ENCODE peak calls at places on chromosomes 2 and 18, in nine cellular contexts. M is GM06990; D is suprapubic skin; N is CD8-positive, alpha-beta T cell; R is heart left ventricle; H is kidney; S is adrenal gland; U is lung; L is GM23248. E is an unnamed sample. For H3K36me3, the result is how much of the 10 kb centered on the place peaks cover.

GRCh38 chr18:31162825-31163435 is at the start of gene DSC1:
- DNase-seq in M (no peak), D (no peak), N (no peak), R (no peak), H (no peak), S (no peak), U (no peak), L (no peak), E (no peak)

GRCh38 chr18:41372266-41372665 is 582.8 kb upstream of the PIK3C3 start:
- DNase-seq in M (no peak), D (no peak), N (no peak), R (no peak), H (no peak), S (no peak), U (no peak), L (no peak), E (no peak)

GRCh38 chr2:144508162-144508765 is 11.7 kb downstream of the ZEB2 start:
- DNase-seq in M (no peak), D (no peak), N (no peak), R (peak), H (peak), S (no peak), U (no peak), L (peak), E (no peak)

GRCh38 chr2:169696381-169696780 is 2.1 kb downstream of the PHOSPHO2 start:
- DNase-seq in M (no peak), D (no peak), N (no peak), R (no peak), H (no peak), S (no peak), U (no peak), L (no peak), E (no peak)

GRCh38 chr2:69242651-69243051 is 144.4 kb downstream of the GFPT1 start:
- DNase-seq in M (no peak), D (no peak), N (no peak), R (no peak), H (no peak), S (no peak), U (no peak), L (peak), E (no peak)

GRCh38 chr2:67923696-67924095 is 139.1 kb downstream of the C1D start:
- DNase-seq in M (no peak), D (no peak), N (no peak), R (no peak), H (no peak), S (peak), U (peak), L (no peak), E (no peak)

GRCh38 chr18:2417861-2418610 is 153.3 kb downstream of the METTL4 start:
- DNase-seq in M (no peak), D (no peak), N (no peak), R (no peak), H (no peak), S (no peak), U (no peak), L (peak), E (no peak)

GRCh38 chr2:212832211-212833195 is 293.9 kb upstream of the ERBB4 start:
- DNase-seq in M (peak), D (no peak), N (no peak), R (no peak), H (peak), S (peak), U (no peak), L (no peak), E (peak)

GRCh38 chr2:187302619-187303018 is 145.4 kb downstream of the CALCRL start:
- DNase-seq in M (no peak), D (no peak), N (no peak), R (peak), H (no peak), S (no peak), U (no peak), L (peak), E (no peak)

GRCh38 chr2:172596776-172597175 is 40.9 kb downstream of the PDK1 start:
- DNase-seq in M (peak), D (no peak), N (no peak), R (no peak), H (no peak), S (no peak), U (no peak), L (no peak), E (no peak)

GRCh38 chr2:3291113-3291512 is 86.5 kb downstream of the EIPR1 start:
- DNase-seq in M (no peak), D (no peak), N (no peak), R (no peak), H (no peak), S (no peak), U (no peak), L (no peak), E (peak)

GRCh38 chr18:67961701-67962440 is 445.4 kb upstream of the DSEL start:
- DNase-seq in M (no peak), D (no peak), N (no peak), R (no peak), H (no peak), S (no peak), U (no peak), L (no peak), E (no peak)

GRCh38 chr2:217277646-217278048 is 417.8 kb upstream of the TNP1 start:
- DNase-seq in M (no peak), D (no peak), N (no peak), R (peak), H (no peak), S (no peak), U (no peak), L (peak), E (no peak)

GRCh38 chr2:225824748-225825449 is 425.4 kb downstream of the NYAP2 start:
- DNase-seq in M (no peak), D (no peak), N (no peak), R (no peak), H (no peak), S (no peak), U (no peak), L (no peak), E (no peak)

GRCh38 chr2:146128216-146128615 is 1608.3 kb upstream of the ZEB2 start:
- DNase-seq in M (no peak), D (no peak), N (no peak), R (no peak), H (no peak), S (no peak), U (no peak), L (no peak), E (no peak)

GRCh38 chr18:10404148-10404547 is 50.3 kb upstream of the APCDD1 start:
- DNase-seq in M (no peak), D (no peak), N (no peak), R (no peak), H (no peak), S (no peak), U (peak), L (no peak), E (no peak)

GRCh38 chr2:128219891-128220290 is 98.8 kb downstream of the HS6ST1 start:
- DNase-seq in M (no peak), D (no peak), N (no peak), R (no peak), H (no peak), S (no peak), U (no peak), L (peak), E (no peak)

GRCh38 chr18:6521804-6522418 is 107.2 kb upstream of the L3MBTL4 start:
- DNase-seq in M (no peak), D (no peak), N (no peak), R (no peak), H (no peak), S (no peak), U (no peak), L (peak), E (peak)

GRCh38 chr2:223041527-223042109 is 10.4 kb upstream of the KCNE4 start:
- DNase-seq in M (no peak), D (peak), N (no peak), R (peak), H (peak), S (peak), U (peak), L (peak), E (no peak)

GRCh38 chr2:69465513-69466456 is 28.6 kb upstream of the NFU1 start:
- DNase-seq in M (no peak), D (peak), N (no peak), R (peak), H (peak), S (no peak), U (no peak), L (no peak), E (no peak)

GRCh38 chr2:25369439-25369838 is 27.7 kb upstream of the DNMT3A start:
- DNase-seq in M (no peak), D (peak), N (no peak), R (no peak), H (peak), S (no peak), U (no peak), L (no peak), E (no peak)

GRCh38 chr2:1759611-1759930 is 15.3 kb upstream of the PXDN start:
- DNase-seq in M (no peak), D (peak), N (no peak), R (no peak), H (peak), S (no peak), U (no peak), L (no peak), E (peak)

GRCh38 chr18:60198063-60198462 is 174.5 kb downstream of the MC4R start:
- DNase-seq in M (no peak), D (no peak), N (no peak), R (no peak), H (no peak), S (no peak), U (no peak), L (peak), E (no peak)

GRCh38 chr2:101120124-101120996 is 30.8 kb downstream of the TBC1D8 start:
- DNase-seq in M (no peak), D (peak), N (no peak), R (peak), H (peak), S (peak), U (peak), L (peak), E (no peak)

GRCh38 chr18:572499-573289 is 7.5 kb upstream of the CETN1 start:
- DNase-seq in M (no peak), D (no peak), N (no peak), R (no peak), H (no peak), S (no peak), U (no peak), L (no peak), E (no peak)

GRCh38 chr2:129923265-129924141 is 56.0 kb upstream of the RAB6C start:
- DNase-seq in M (no peak), D (no peak), N (no peak), R (no peak), H (no peak), S (peak), U (no peak), L (peak), E (peak)

GRCh38 chr18:56431551-56431950 is 206.8 kb downstream of the TXNL1 start:
- DNase-seq in M (no peak), D (no peak), N (no peak), R (no peak), H (no peak), S (no peak), U (no peak), L (no peak), E (no peak)

GRCh38 chr2:231563378-231563961 is 29.2 kb upstream of the TEX44 start:
- DNase-seq in M (no peak), D (no peak), N (no peak), R (peak), H (no peak), S (peak), U (peak), L (peak), E (peak)

GRCh38 chr2:99613992-99614391 is 124.2 kb upstream of the REV1 start:
- DNase-seq in M (no peak), D (no peak), N (no peak), R (no peak), H (no peak), S (no peak), U (no peak), L (no peak), E (peak)

GRCh38 chr2:3617198-3617890 is 22.4 kb downstream of the COLEC11 start:
- DNase-seq in M (no peak), D (no peak), N (no peak), R (no peak), H (no peak), S (peak), U (no peak), L (no peak), E (no peak)

GRCh38 chr2:191359186-191359585 is 114.0 kb downstream of the MYO1B start:
- DNase-seq in M (no peak), D (no peak), N (no peak), R (no peak), H (no peak), S (no peak), U (no peak), L (no peak), E (no peak)
- H3K36me3 ChIP-seq in M (under half), D (under half), N (under half), R (under half), H (under half), S (under half), U (under half), L (half or more), E (under half)

GRCh38 chr2:174846941-174847938 is 83.0 kb upstream of the CHRNA1 start:
- DNase-seq in M (no peak), D (no peak), N (no peak), R (no peak), H (no peak), S (peak), U (no peak), L (peak), E (peak)
- H3K4me3 ChIP-seq in M (no peak), D (peak), N (no peak), R (peak), H (no peak), S (no peak), U (no peak), L (peak), E (no peak)

GRCh38 chr18:20997371-20997770 is 114.2 kb downstream of the ROCK1 start:
- DNase-seq in M (no peak), D (no peak), N (no peak), R (no peak), H (no peak), S (no peak), U (no peak), L (no peak), E (no peak)

GRCh38 chr18:21004721-21005120 is 106.9 kb downstream of the ROCK1 start:
- DNase-seq in M (no peak), D (no peak), N (no peak), R (no peak), H (no peak), S (peak), U (no peak), L (peak), E (no peak)

GRCh38 chr18:21000667-21001066 is 110.9 kb downstream of the ROCK1 start:
- DNase-seq in M (no peak), D (no peak), N (no peak), R (no peak), H (no peak), S (no peak), U (no peak), L (peak), E (no peak)
- H3K36me3 ChIP-seq in M (under half), D (under half), N (under half), R (under half), H (under half), S (under half), U (under half), L (under half), E (under half)

DNA sequence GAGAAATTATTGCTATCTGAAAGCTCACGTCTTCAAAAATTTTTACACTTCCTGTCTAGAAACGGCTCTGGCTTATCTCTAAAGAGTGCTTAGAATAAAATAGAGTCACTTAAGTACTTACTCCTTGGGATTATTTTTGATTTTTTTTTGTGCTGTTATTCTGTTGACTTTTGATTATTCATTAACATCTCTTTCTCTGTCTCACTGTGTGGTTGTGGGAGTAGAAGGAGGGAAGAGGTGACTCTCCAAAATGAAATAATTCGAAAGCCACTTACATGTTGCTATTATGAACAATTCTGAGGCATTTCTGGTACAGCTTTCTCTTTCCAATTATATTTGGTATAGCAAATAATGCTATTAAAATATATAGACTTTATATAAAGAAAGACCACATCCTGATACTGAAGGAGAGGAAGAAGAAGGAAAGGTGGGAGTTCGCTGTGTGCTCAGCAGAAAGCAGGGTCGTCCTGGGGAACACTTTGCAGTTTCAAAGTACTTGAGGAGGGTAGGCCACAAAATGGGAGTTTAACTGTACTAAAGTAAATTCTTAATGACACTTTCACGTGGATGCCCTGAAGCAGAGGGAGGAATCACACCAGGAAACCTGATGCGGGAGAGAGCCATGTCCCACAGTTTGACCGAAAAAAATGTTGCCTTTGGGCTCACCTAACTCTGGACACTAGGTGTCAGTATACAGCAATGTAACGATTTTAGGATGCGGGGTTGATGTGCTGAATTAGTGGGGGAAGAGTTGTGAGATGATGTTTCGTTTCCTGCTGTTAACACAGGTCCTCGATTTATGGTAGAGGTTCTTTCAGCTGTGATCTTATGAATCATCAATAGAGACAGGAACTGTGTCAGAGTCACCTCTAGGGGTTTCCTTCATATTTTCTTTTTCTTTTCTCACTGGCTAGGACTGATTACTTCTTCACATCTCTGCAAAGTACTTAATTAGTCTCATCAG is 9.8 kb upstream of the MMADHC start:
- DNase-seq in M (peak), D (no peak), N (peak), R (no peak), H (no peak), S (peak), U (peak), L (peak), E (peak)
- H3K4me3 ChIP-seq in M (no peak), D (no peak), N (no peak), R (peak), H (peak), S (no peak), U (no peak), L (peak), E (no peak)

GRCh38 chr2:236730393-236730792 is 160.8 kb downstream of the ACKR3 start:
- DNase-seq in M (no peak), D (no peak), N (no peak), R (peak), H (no peak), S (no peak), U (no peak), L (no peak), E (no peak)
- H3K36me3 ChIP-seq in M (under half), D (under half), N (under half), R (under half), H (under half), S (under half), U (under half), L (under half), E (under half)

DNA sequence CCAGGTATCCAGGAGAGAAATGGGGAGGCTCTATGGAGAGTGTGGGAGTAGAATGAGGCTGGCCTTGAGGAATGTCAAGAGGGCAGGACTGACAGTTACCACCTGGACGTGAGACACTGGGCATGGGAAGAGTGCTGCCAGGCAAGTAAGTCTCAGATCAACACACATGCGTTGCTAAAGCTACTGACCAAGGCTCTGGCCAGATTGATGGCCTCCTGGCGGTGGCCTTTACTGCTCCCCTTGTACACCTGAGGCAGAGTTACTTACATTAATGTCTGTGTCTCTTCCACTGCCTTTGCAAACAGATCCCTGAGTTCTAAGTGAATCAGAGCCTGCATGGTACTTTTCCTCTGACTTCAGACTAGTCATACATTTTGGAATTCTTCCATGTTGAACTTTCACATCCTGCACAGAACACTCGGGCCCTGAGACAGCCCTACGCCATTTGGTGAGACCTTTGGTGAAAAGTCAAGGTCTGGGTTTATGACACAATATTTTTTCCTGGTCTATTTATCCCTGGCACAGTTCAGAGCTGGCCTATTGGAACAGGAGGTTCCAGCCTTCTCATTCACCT is 398.8 kb upstream of the TRIB2 start:
- DNase-seq in M (no peak), D (no peak), N (no peak), R (no peak), H (no peak), S (peak), U (no peak), L (peak), E (no peak)
- H3K4me3 ChIP-seq in M (no peak), D (no peak), N (no peak), R (no peak), H (no peak), S (no peak), U (no peak), L (peak), E (no peak)

GRCh38 chr2:47002480-47003381 is 87.1 kb upstream of the MCFD2 start:
- DNase-seq in M (no peak), D (no peak), N (no peak), R (peak), H (no peak), S (no peak), U (no peak), L (peak), E (peak)
- H3K36me3 ChIP-seq in M (under half), D (under half), N (under half), R (under half), H (under half), S (under half), U (under half), L (under half), E (under half)

DNA sequence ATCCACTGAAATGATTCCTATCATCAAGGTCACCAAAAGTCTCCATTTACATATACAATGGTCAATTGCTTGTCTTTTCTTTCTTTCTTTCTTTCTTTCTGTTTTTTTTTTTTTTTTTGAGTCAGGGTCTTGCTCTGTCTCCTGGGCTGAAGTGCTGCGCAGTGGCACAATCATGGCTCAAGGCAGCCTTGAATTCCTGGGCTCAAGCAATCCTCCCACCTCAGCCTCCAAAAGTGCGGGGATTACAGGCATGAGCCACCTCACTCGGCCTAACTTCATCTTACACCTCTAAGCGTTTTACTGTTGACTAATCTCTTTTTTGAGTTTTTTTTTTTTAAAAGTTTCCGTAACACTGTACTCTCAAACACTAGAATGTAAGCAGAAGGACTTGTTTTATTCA is 867 bp downstream of the SF3B6 start:
- DNase-seq in M (no peak), D (no peak), N (no peak), R (no peak), H (no peak), S (no peak), U (no peak), L (peak), E (no peak)
- H3K4me3 ChIP-seq in M (peak), D (peak), N (peak), R (peak), H (peak), S (no peak), U (no peak), L (peak), E (peak)